ENCODE peak calls at places on chromosomes 3 and 15, in four cellular contexts. V, K, X and Z are unnamed samples.

GRCh38 chr15:34116620-34117019 is 14.7 kb downstream of the PGBD4 start:
- DNase-seq in K (no peak), X (no peak), V (no peak), Z (no peak)

GRCh38 chr15:64067564-64068030 is 21.3 kb upstream of the DAPK2 start:
- DNase-seq in X (peak; percentile 66), V (peak; percentile 7), K (peak; percentile 79), Z (no peak)

GRCh38 chr3:45607790-45608189 is 13.2 kb downstream of the LIMD1 start:
- DNase-seq in K (no peak), V (no peak), X (no peak), Z (no peak)

GRCh38 chr3:159028706-159029105 is 226.9 kb downstream of the MFSD1 start:
- DNase-seq in X (no peak), K (no peak), V (no peak), Z (no peak)

GRCh38 chr3:161050929-161051328 is 54.2 kb downstream of the B3GALNT1 start:
- DNase-seq in K (no peak), X (no peak), V (no peak), Z (no peak)

GRCh38 chr3:137163241-137163916 is 205.6 kb downstream of the IL20RB start:
- DNase-seq in V (no peak), X (peak; percentile 24), K (no peak), Z (no peak)

GRCh38 chr3:2898591-2899353 is 211.4 kb downstream of the IL5RA start:
- DNase-seq in V (no peak), K (no peak), X (no peak), Z (no peak)

GRCh38 chr15:99322643-99323405 is 71.5 kb downstream of the LRRC28 start:
- DNase-seq in K (no peak), V (no peak), X (no peak), Z (no peak)

GRCh38 chr3:10627884-10628572 is 122.6 kb upstream of the ATP2B2 start:
- DNase-seq in K (no peak), X (no peak), V (no peak), Z (no peak)

GRCh38 chr3:189324538-189325138 is 152.9 kb downstream of the TPRG1 start:
- DNase-seq in K (peak; percentile 96), V (no peak), X (no peak), Z (no peak)

GRCh38 chr15:87672309-87672897 is 584.1 kb downstream of the NTRK3 start:
- DNase-seq in V (no peak), K (no peak), X (no peak), Z (no peak)

GRCh38 chr15:92097473-92098178 is 244.1 kb downstream of the SLCO3A1 start:
- DNase-seq in X (peak; percentile 37), V (no peak), K (peak; percentile 72), Z (no peak)

GRCh38 chr3:157445897-157446296 is 9.2 kb downstream of the PTX3 start:
- DNase-seq in K (no peak), X (no peak), V (no peak), Z (no peak)

GRCh38 chr3:106824856-106825255 is 552.4 kb upstream of the CCDC54 start:
- DNase-seq in V (no peak), K (no peak), X (no peak), Z (no peak)

GRCh38 chr3:172115787-172116186 is 76.4 kb downstream of the FNDC3B start:
- DNase-seq in K (no peak), V (no peak), X (no peak), Z (no peak)

GRCh38 chr15:68991723-68992122 is 22.8 kb upstream of the NOX5 start:
- DNase-seq in X (peak; percentile 23), K (no peak), V (no peak), Z (no peak)

GRCh38 chr3:31699309-31699953 is 166.7 kb downstream of the STT3B start:
- DNase-seq in K (no peak), V (no peak), X (no peak), Z (no peak)

GRCh38 chr3:82558081-82558480 is 796.6 kb upstream of the GBE1 start:
- DNase-seq in X (no peak), K (no peak), V (no peak), Z (no peak)